ENCODE peak calls at places on chromosomes 6 and 20, in six cellular contexts. K is sigmoid colon, L is H1, Z is suprapubic skin, X is tibial nerve, F is HepG2. J is an unnamed sample. For H3K36me3, the result is how much of the 10 kb centered on the place peaks cover.

GRCh38 chr6:44494011-44494501 is 106.5 kb downstream of the CDC5L start:
- DNase-seq in K (no peak), L (no peak), Z (no peak), X (no peak), F (peak), J (no peak)

GRCh38 chr20:10478930-10479329 is 43.8 kb downstream of the SLX4IP start:
- DNase-seq in K (no peak), L (no peak), Z (no peak), X (no peak), F (no peak), J (no peak)

GRCh38 chr20:62815066-62815991 is 1.5 kb upstream of the COL9A3 start:
- DNase-seq in K (no peak), L (peak), Z (no peak), X (no peak), F (peak), J (no peak)

GRCh38 chr6:15303920-15304291 is 58.0 kb downstream of the JARID2 start:
- DNase-seq in K (no peak), L (peak), Z (no peak), X (no peak), F (no peak), J (no peak)

GRCh38 chr6:108693406-108694154 is 132.9 kb downstream of the FOXO3 start:
- DNase-seq in K (no peak), L (no peak), Z (no peak), X (no peak), F (no peak), J (no peak)

GRCh38 chr6:158605266-158605878 is 39.2 kb downstream of the DYNLT1 start:
- DNase-seq in K (no peak), L (peak), Z (no peak), X (peak), F (peak), J (peak)

GRCh38 chr6:7914991-7915789 is 4.6 kb upstream of the TXNDC5 start:
- DNase-seq in K (peak), L (no peak), Z (peak), X (no peak), F (no peak), J (no peak)

GRCh38 chr20:10611357-10611756 is 62.4 kb downstream of the JAG1 start:
- DNase-seq in K (peak), L (peak), Z (no peak), X (no peak), F (peak), J (no peak)

GRCh38 chr20:58714340-58714922 is 21.8 kb downstream of the NPEPL1 start:
- DNase-seq in K (no peak), L (peak), Z (peak), X (no peak), F (no peak), J (no peak)

GRCh38 chr6:13811627-13812358 is 2.6 kb downstream of the MCUR1 start:
- DNase-seq in K (no peak), L (no peak), Z (no peak), X (peak), F (no peak), J (no peak)

GRCh38 chr6:138004423-138005287 is 102.6 kb downstream of the PERP start:
- DNase-seq in K (no peak), L (no peak), Z (no peak), X (peak), F (peak), J (no peak)

GRCh38 chr20:47136782-47137181 is 219.7 kb downstream of the ZMYND8 start:
- DNase-seq in K (no peak), L (no peak), Z (no peak), X (no peak), F (no peak), J (no peak)

GRCh38 chr20:63027425-63028389 is 20.9 kb upstream of the BHLHE23 start:
- DNase-seq in K (no peak), L (no peak), Z (peak), X (no peak), F (no peak), J (no peak)

GRCh38 chr6:1720620-1721322 is 111.1 kb downstream of the FOXC1 start:
- DNase-seq in K (peak), L (no peak), Z (no peak), X (no peak), F (no peak), J (no peak)

GRCh38 chr6:165383323-165383722 is 73.9 kb upstream of the C6orf118 start:
- DNase-seq in K (no peak), L (no peak), Z (no peak), X (no peak), F (no peak), J (no peak)

GRCh38 chr6:36840471-36841461 is 1.5 kb upstream of the CPNE5 start:
- DNase-seq in K (peak), L (peak), Z (no peak), X (no peak), F (peak), J (no peak)

DNA sequence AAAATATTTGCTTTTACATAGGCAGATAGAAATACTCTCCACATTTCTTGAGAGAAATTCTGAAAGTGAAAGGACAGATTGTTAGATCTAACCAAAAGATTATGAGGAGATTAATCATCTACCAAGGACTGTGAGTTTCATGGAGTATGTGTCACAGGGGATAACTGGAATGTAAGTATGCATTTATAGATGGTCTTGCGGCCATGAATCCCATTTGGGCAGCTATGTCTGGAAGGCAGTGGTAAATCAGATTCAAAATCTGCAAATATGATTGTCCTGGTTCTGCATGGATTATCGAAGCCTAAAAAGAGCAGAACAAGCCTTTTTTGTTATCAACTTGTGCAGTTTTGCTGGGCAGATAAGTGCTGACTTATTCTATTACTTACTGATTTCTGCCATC is 293.8 kb downstream of the RFPL4B start:
- DNase-seq in K (no peak), L (no peak), Z (no peak), X (no peak), F (no peak), J (no peak)
- TF ChIP-seq EP300 in K (no peak), L (no peak), Z (no peak), X (no peak), F (no peak), J (no peak)

GRCh38 chr20:20002101-20002998 is 14.8 kb upstream of the NAA20 start:
- DNase-seq in K (no peak), L (no peak), Z (no peak), X (no peak), F (peak), J (no peak)

GRCh38 chr20:20000223-20000968 is 16.8 kb upstream of the NAA20 start:
- DNase-seq in K (no peak), L (no peak), Z (no peak), X (no peak), F (no peak), J (no peak)

GRCh38 chr20:19996970-19997369 is 20.2 kb upstream of the NAA20 start:
- DNase-seq in K (no peak), L (no peak), Z (no peak), X (no peak), F (no peak), J (no peak)

GRCh38 chr20:19995220-19995863 is 21.8 kb upstream of the NAA20 start:
- DNase-seq in K (no peak), L (no peak), Z (no peak), X (no peak), F (peak), J (no peak)

GRCh38 chr20:19998990-19999705 is 18.0 kb upstream of the NAA20 start:
- DNase-seq in K (no peak), L (no peak), Z (no peak), X (no peak), F (no peak), J (no peak)
- H3K36me3 ChIP-seq in K (under half), L (under half), Z (half or more), X (half or more), F (under half), J (half or more)

GRCh38 chr6:167426074-167426473 is 101.2 kb downstream of the TTLL2 start:
- DNase-seq in K (no peak), L (no peak), Z (no peak), X (no peak), F (no peak), J (no peak)
- TF ChIP-seq EP300 in K (no peak), L (no peak), Z (no peak), X (no peak), F (no peak), J (no peak)

DNA sequence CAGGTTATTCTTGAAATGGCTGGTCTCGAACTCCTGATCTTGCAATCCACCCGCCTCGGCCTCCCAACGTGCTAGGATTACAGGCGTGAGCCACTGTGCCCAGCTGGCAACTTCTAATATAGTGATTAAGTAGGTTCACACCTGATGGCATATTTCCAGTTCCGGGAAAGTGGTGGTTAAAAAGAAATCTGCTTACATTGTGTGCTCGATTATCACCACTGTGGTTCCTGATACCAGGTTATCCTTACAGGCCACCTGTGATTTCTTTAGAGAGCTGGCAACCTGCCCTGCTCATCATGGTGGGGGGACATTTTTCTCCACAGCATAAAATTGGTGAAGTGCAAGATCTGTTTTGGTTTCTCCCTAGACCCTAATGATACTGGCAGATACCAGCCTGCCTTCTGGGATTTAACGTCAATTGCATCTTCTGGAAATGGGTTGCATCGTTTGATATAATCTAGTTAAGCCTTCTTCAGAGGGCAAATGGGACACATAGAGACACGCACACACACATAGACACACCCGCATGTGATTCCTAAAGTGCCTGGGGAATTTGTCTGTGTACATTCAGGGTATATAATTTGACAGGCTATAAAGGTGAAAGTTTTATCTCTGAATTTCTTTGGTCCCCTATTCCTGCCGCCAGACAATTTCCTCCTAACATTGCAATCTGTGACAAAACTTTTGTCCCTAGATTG is 49.7 kb upstream of the CITED2 start:
- DNase-seq in K (no peak), L (no peak), Z (no peak), X (no peak), F (no peak), J (no peak)
- H3K36me3 ChIP-seq in K (under half), L (under half), Z (under half), X (under half), F (under half), J (under half)

DNA sequence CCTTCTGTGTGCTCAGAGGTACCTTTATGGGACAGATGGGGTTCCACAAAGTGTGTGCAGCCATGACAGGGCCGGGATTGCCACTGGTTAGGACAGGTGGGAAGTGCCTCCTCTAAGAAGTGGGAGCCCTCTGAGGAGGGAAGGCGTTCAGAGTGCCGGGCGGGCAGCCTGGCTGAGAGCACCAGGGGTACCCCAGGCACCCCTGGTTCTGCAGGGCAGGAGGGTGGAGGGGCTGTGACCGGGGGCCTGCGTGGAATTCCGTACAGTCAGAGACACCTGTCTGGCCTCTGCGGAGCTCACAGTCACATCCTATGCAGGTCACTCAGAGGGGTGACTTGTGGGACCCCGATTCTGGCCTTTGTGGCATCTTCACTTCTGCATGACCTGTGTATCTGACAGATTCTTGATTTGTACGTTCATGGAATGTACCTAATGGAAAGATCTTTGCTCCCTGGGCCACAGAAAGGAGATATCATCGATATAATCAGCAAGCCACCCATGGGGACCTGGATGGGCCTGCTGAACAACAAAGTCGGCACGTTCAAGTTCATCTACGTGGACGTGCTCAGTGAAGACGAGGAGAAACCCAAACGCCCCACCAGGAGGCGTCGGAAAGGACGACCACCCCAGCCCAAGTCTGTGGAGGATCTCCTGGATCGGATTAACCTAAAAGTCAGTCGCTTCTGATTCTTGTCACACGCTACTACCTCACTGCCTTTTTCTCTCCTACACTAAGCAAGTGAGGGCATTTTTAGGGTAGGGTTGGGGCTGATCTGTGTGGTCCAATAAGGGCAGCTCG is 190.9 kb downstream of the SASH1 start:
- DNase-seq in K (no peak), L (no peak), Z (no peak), X (no peak), F (no peak), J (no peak)
- TF ChIP-seq EP300 in K (no peak), L (no peak), Z (no peak), X (no peak), F (no peak), J (no peak)

GRCh38 chr6:161354241-161354840 is 80.5 kb upstream of the AGPAT4 start:
- DNase-seq in K (no peak), L (no peak), Z (no peak), X (no peak), F (no peak), J (no peak)
- H3K36me3 ChIP-seq in K (under half), L (under half), Z (under half), X (under half), F (under half), J (under half)

J was measured in stomach.